ENCODE peak calls at places on chromosomes 4 and X, in four cellular contexts. E is SK-MEL-5, W is astrocyte of the cerebellum, M is fibroblast of the conjunctiva. Y is an unnamed sample.

GRCh38 chr4:1609901-1610790 is 74.0 kb downstream of the FAM53A start:
- DNase-seq in E (no peak), W (no peak), M (no peak), Y (no peak)

GRCh38 chrX:69289046-69289838 is 124.0 kb upstream of the PJA1 start:
- DNase-seq in M (no peak), W (no peak), E (no peak), Y (no peak)

GRCh38 chr4:5753766-5754528 is 42.9 kb downstream of the EVC start:
- DNase-seq in E (peak), M (peak), W (peak), Y (no peak)

GRCh38 chrX:10447577-10448214 is 172.7 kb downstream of the MID1 start:
- DNase-seq in E (peak), W (peak), M (peak), Y (no peak)

GRCh38 chr4:1246111-1246881 is 2.6 kb downstream of the CTBP1 start:
- DNase-seq in M (no peak), E (no peak), W (no peak), Y (no peak)

GRCh38 chrX:40152706-40153334 is 55.1 kb upstream of the BCOR start:
- DNase-seq in M (no peak), W (no peak), E (peak), Y (no peak)

GRCh38 chr4:151035321-151035720 is 20.2 kb upstream of the LRBA start:
- DNase-seq in M (no peak), E (no peak), W (no peak), Y (no peak)

GRCh38 chr4:16827045-16827444 is 71.4 kb downstream of the LDB2 start:
- DNase-seq in W (no peak), M (no peak), E (no peak), Y (no peak)

GRCh38 chrX:30577362-30577961 is at the start of gene TASL:
- DNase-seq in W (no peak), E (no peak), M (no peak), Y (no peak)

GRCh38 chr4:47235721-47236120 is 204.4 kb downstream of the GABRB1 start:
- DNase-seq in E (no peak), W (no peak), M (no peak), Y (no peak)

GRCh38 chr4:37685211-37685725 is 908 bp downstream of the RELL1 start:
- DNase-seq in M (no peak), W (no peak), E (peak), Y (no peak)

GRCh38 chrX:112113460-112113859 is 30.9 kb upstream of the TRPC5 start:
- DNase-seq in M (no peak), W (no peak), E (no peak), Y (no peak)

GRCh38 chrX:119981286-119982070 is 37.9 kb upstream of the NKAP start:
- DNase-seq in W (peak), E (peak), M (peak), Y (no peak)

GRCh38 chr4:158428242-158428641 is 93.4 kb upstream of the RXFP1 start:
- DNase-seq in M (no peak), E (no peak), W (no peak), Y (no peak)

GRCh38 chr4:151304755-151305154 is 20.6 kb downstream of the SH3D19 start:
- DNase-seq in M (no peak), W (no peak), E (peak), Y (no peak)

GRCh38 chr4:149964001-149964400 is 114.2 kb upstream of the DCLK2 start:
- DNase-seq in E (no peak), M (no peak), W (no peak), Y (no peak)

GRCh38 chr4:122458625-122459024 is 2.1 kb upstream of the IL2 start:
- DNase-seq in E (no peak), M (no peak), W (no peak), Y (no peak)